ENCODE peak calls at places on chromosomes 4 and X, in nine cellular contexts. P, D, X, B, Q, R, F, A and G are unnamed samples.

GRCh38 chrX:124594017-124594651 is 247.8 kb downstream of the SH2D1A start:
- DNase-seq in Q (no peak), P (no peak), F (no peak), R (no peak), A (no peak), B (no peak), X (peak; percentile 45), D (no peak), G (peak; percentile 2)

GRCh38 chr4:101162990-101163380 is 184.3 kb downstream of the PPP3CA start:
- DNase-seq in X (no peak), D (no peak), B (no peak), F (no peak), P (no peak), Q (no peak), R (no peak), A (no peak), G (no peak)

GRCh38 chrX:114841051-114841450 is 176.4 kb downstream of the IL13RA2 start:
- DNase-seq in A (no peak), D (no peak), P (no peak), B (peak; percentile 28), F (no peak), R (no peak), Q (no peak), X (no peak), G (no peak)

GRCh38 chr4:148530114-148530513 is 87.9 kb upstream of the NR3C2 start:
- DNase-seq in Q (no peak), R (no peak), F (no peak), P (no peak), B (no peak), X (peak; percentile 81), D (no peak), A (no peak), G (no peak)

GRCh38 chr4:742742-743311 is 37.2 kb downstream of the PCGF3 start:
- DNase-seq in Q (peak; percentile 93), F (peak; percentile 8), D (no peak), R (peak; percentile 75), P (no peak), A (peak; percentile 44), X (peak; percentile 67), B (peak; percentile 59), G (peak; percentile 33)

GRCh38 chrX:153714256-153714655 is 9.9 kb downstream of the BCAP31 start:
- DNase-seq in F (no peak), R (no peak), Q (no peak), B (no peak), A (no peak), P (no peak), D (no peak), X (no peak), G (no peak)

GRCh38 chr4:186829740-186830449 is 106.2 kb upstream of the FAT1 start:
- DNase-seq in F (no peak), X (no peak), B (peak; percentile 89), A (no peak), D (no peak), P (no peak), R (no peak), Q (no peak), G (no peak)

GRCh38 chrX:118552501-118552900 is 56.9 kb downstream of the DOCK11 start:
- DNase-seq in A (peak; percentile 7), Q (no peak), P (no peak), D (no peak), B (peak; percentile 75), R (no peak), X (peak; percentile 78), F (no peak), G (peak; percentile 86)

GRCh38 chrX:134692990-134693389 is 34.7 kb upstream of the PLAC1 start:
- DNase-seq in R (no peak), A (no peak), D (no peak), F (no peak), B (peak; percentile 79), P (no peak), X (peak; percentile 72), Q (no peak), G (peak; percentile 83)

GRCh38 chr4:40311811-40312346 is 23.3 kb upstream of the CHRNA9 start:
- DNase-seq in R (no peak), D (no peak), A (no peak), X (no peak), P (no peak), Q (no peak), B (no peak), F (no peak), G (no peak)

GRCh38 chrX:13898084-13898483 is 81.2 kb upstream of the GPM6B start:
- DNase-seq in P (peak; percentile 3), D (no peak), B (peak; percentile 28), X (peak; percentile 26), F (no peak), A (no peak), Q (peak; percentile 11), R (no peak), G (no peak)